ENCODE peak calls at places on chromosome 14, in seven cellular contexts. One of them, this sample, is unnamed.
A peak's percentile ranks its signal among the peaks of the same experiment; 100 is the strongest.

GRCh38 chr14:47040490-47040889 is 388.9 kb upstream of the RPL10L start:
- DNase-seq in cardiac fibroblast: no peak
- DNase-seq in CD4-positive, alpha-beta T cell: no peak
- DNase-seq in neural crest cell: no peak
- DNase-seq in Caco-2: no peak
- DNase-seq in GM13977: no peak
- DNase-seq in natural killer cell: no peak
- DNase-seq in this sample: no peak

GRCh38 chr14:30698463-30698862 is 76.3 kb downstream of the SCFD1 start:
- DNase-seq in cardiac fibroblast: no peak
- DNase-seq in CD4-positive, alpha-beta T cell: no peak
- DNase-seq in neural crest cell: no peak
- DNase-seq in Caco-2: no peak
- DNase-seq in GM13977: no peak
- DNase-seq in natural killer cell: no peak
- DNase-seq in this sample: no peak

GRCh38 chr14:92813201-92813600 is 19.1 kb downstream of the GOLGA5 start:
- DNase-seq in cardiac fibroblast: no peak
- DNase-seq in CD4-positive, alpha-beta T cell: no peak
- DNase-seq in neural crest cell: no peak
- DNase-seq in Caco-2: no peak
- DNase-seq in GM13977: no peak
- DNase-seq in natural killer cell: no peak
- DNase-seq in this sample: no peak

GRCh38 chr14:105700622-105701288 is 174.4 kb downstream of the TMEM121 start:
- DNase-seq in cardiac fibroblast: no peak
- DNase-seq in CD4-positive, alpha-beta T cell: no peak
- DNase-seq in neural crest cell: no peak
- DNase-seq in Caco-2: peak; percentile 19
- DNase-seq in GM13977: peak; percentile 81
- DNase-seq in natural killer cell: no peak
- DNase-seq in this sample: peak; percentile 32

GRCh38 chr14:68924392-68925158 is 54.5 kb downstream of the ACTN1 start:
- DNase-seq in cardiac fibroblast: no peak
- DNase-seq in CD4-positive, alpha-beta T cell: no peak
- DNase-seq in neural crest cell: no peak
- DNase-seq in Caco-2: peak; percentile 78
- DNase-seq in GM13977: no peak
- DNase-seq in natural killer cell: no peak
- DNase-seq in this sample: no peak

GRCh38 chr14:90060965-90061848 is 587 bp upstream of the KCNK13 start:
- DNase-seq in cardiac fibroblast: no peak
- DNase-seq in CD4-positive, alpha-beta T cell: no peak
- DNase-seq in neural crest cell: peak; percentile 5
- DNase-seq in Caco-2: no peak
- DNase-seq in GM13977: peak; percentile 64
- DNase-seq in natural killer cell: no peak
- DNase-seq in this sample: no peak

GRCh38 chr14:66404051-66404450 is 82.1 kb upstream of the CCDC196 start:
- DNase-seq in cardiac fibroblast: no peak
- DNase-seq in CD4-positive, alpha-beta T cell: no peak
- DNase-seq in neural crest cell: no peak
- DNase-seq in Caco-2: no peak
- DNase-seq in GM13977: no peak
- DNase-seq in natural killer cell: no peak
- DNase-seq in this sample: no peak

GRCh38 chr14:21525571-21525970 is 575 bp downstream of the SALL2 start:
- DNase-seq in cardiac fibroblast: no peak
- DNase-seq in CD4-positive, alpha-beta T cell: no peak
- DNase-seq in neural crest cell: no peak
- DNase-seq in Caco-2: no peak
- DNase-seq in GM13977: no peak
- DNase-seq in natural killer cell: no peak
- DNase-seq in this sample: no peak

DNA sequence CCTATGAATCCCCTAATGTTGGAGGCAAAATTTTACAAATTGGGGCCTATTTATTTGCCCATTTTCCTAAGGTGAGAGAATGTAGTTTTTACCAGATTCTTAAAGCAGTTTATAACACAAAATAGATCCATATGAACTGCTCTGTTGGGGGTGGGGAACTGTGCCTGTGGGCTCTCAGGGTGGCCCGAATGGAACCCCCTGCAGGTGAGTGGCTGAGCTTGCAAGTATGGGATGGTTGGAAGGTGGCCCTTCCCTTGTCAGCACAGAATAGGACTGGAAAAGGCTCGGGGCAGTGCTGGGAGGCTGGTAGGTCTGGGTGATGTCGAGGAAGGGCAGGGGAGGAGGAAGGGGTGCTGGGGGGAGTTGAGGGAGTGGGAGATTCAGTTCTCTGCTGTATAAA is 4.9 kb downstream of the VSX2 start:
- DNase-seq in cardiac fibroblast: no peak
- DNase-seq in CD4-positive, alpha-beta T cell: no peak
- DNase-seq in neural crest cell: no peak
- DNase-seq in Caco-2: no peak
- DNase-seq in GM13977: no peak
- DNase-seq in natural killer cell: no peak
- DNase-seq in this sample: no peak
- TF ChIP-seq CTCF in cardiac fibroblast: no peak
- TF ChIP-seq CTCF in CD4-positive, alpha-beta T cell: no peak
- TF ChIP-seq CTCF in neural crest cell: peak; percentile 23
- TF ChIP-seq CTCF in Caco-2: peak; percentile 36
- TF ChIP-seq CTCF in GM13977: no peak
- TF ChIP-seq CTCF in natural killer cell: no peak
- TF ChIP-seq CTCF in this sample: peak; percentile 35

DNA sequence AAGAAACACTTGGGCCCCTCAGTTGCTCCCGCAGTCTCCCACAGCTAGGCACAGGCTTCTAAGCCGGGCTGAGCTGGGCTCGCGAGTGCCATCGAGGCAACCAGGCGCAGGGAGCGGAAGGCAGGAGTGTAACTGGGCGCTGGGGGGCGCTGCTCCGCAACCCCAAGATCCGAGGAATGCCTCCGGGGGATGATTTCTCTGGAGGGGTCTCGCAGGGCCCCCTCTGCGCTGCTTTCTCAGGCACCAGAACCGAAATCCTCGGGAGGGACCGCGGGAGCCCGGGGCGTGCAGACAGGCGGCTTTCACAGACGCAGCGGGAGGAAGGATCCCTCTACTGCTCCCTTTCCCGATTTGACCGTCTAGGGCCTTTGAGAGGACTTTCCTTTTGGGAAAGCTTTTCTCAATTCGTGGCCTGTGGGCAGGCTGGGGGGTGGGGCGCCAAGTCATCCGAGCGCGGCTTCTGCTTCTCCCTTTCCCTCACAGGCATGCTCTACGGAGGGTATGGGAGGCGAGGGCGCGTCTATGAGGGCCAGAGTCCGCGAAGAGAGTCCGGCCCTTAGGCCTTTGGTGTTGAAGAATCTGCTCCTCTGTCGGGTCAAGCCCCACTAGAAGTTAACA is 4.3 kb upstream of the NKX2-1 start:
- DNase-seq in cardiac fibroblast: no peak
- DNase-seq in CD4-positive, alpha-beta T cell: no peak
- DNase-seq in neural crest cell: no peak
- DNase-seq in Caco-2: no peak
- DNase-seq in GM13977: peak; percentile 23
- DNase-seq in natural killer cell: no peak
- DNase-seq in this sample: no peak
- TF ChIP-seq CTCF in cardiac fibroblast: no peak
- TF ChIP-seq CTCF in CD4-positive, alpha-beta T cell: no peak
- TF ChIP-seq CTCF in neural crest cell: peak; percentile 25
- TF ChIP-seq CTCF in Caco-2: no peak
- TF ChIP-seq CTCF in GM13977: peak; percentile 4
- TF ChIP-seq CTCF in natural killer cell: no peak
- TF ChIP-seq CTCF in this sample: peak; percentile 49

GRCh38 chr14:64610049-64610746 is 60.4 kb downstream of the PPP1R36 start:
- DNase-seq in cardiac fibroblast: no peak
- DNase-seq in CD4-positive, alpha-beta T cell: no peak
- DNase-seq in neural crest cell: no peak
- DNase-seq in Caco-2: no peak
- DNase-seq in GM13977: no peak
- DNase-seq in natural killer cell: no peak
- DNase-seq in this sample: no peak
- TF ChIP-seq CTCF in cardiac fibroblast: no peak
- TF ChIP-seq CTCF in CD4-positive, alpha-beta T cell: no peak
- TF ChIP-seq CTCF in neural crest cell: no peak
- TF ChIP-seq CTCF in Caco-2: no peak
- TF ChIP-seq CTCF in GM13977: no peak
- TF ChIP-seq CTCF in natural killer cell: no peak
- TF ChIP-seq CTCF in this sample: no peak

DNA sequence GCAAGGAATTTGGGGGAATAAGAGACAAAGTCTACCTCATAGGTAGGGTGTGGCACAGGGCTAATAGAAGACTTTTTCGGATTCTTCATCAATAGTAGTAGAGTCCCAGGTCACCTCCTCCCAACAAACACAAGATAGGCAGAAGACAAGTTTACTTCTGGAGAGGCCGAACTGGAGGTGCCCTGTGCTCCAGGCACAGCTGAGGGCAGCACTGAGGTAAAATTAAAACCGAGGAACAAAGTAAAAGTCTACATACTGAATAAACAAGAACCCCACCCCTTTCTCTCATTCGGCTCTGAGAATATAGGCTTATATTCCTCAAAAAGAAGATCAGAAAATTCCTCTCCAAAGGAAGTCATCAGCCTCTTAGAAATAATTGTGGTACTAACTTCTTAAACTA is 161.6 kb downstream of the SEC23A start:
- DNase-seq in cardiac fibroblast: no peak
- DNase-seq in CD4-positive, alpha-beta T cell: no peak
- DNase-seq in neural crest cell: no peak
- DNase-seq in Caco-2: no peak
- DNase-seq in GM13977: no peak
- DNase-seq in natural killer cell: no peak
- DNase-seq in this sample: no peak
- TF ChIP-seq CTCF in cardiac fibroblast: no peak
- TF ChIP-seq CTCF in CD4-positive, alpha-beta T cell: no peak
- TF ChIP-seq CTCF in neural crest cell: no peak
- TF ChIP-seq CTCF in Caco-2: peak; percentile 22
- TF ChIP-seq CTCF in GM13977: no peak
- TF ChIP-seq CTCF in natural killer cell: no peak
- TF ChIP-seq CTCF in this sample: no peak

DNA sequence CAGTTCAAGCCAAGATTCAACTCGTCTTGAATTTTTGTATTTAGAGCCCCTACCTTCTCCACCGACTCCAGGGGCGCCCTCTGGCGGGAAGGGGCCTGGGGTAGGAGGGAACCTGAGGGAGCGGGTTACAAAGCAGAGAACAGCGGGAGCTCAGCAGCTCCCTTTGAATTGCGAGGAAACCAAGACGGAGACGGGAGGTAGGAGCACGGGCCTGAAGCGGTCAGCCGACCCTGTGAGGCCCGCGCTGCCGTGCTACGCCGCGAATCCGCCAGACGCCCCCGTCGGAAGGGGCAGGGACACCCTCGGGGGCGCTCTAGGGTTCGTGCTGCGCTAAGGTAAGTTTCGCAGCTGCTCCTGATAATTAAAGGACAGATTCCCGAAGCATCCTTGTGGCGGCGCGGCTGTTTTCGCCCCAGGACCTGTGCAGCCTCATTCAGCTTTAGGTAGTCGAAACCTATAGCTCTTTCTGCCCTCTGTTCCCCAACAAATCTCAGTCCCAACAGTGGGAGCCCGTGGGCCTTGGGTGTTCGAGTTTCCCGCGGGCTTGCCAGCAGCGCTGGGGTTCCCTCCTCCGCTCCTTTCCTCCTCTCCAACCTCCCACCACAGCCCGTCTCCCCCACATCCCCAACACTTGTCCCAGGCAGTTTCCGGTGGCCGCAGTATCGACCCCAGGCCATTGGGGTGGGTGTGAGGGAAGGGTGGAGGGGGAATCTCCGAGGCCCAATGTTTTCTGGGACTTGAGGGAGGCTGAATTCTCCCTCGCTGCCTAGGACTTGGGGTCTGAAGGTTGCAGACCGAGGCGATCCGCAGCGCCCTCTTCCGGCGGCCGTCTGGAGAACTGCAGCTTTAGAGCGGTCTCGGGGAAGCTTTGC is 5.1 kb upstream of the NKX2-1 start:
- DNase-seq in cardiac fibroblast: no peak
- DNase-seq in CD4-positive, alpha-beta T cell: no peak
- DNase-seq in neural crest cell: peak; percentile 72
- DNase-seq in Caco-2: peak; percentile 66
- DNase-seq in GM13977: peak; percentile 31
- DNase-seq in natural killer cell: no peak
- DNase-seq in this sample: no peak
- TF ChIP-seq CTCF in cardiac fibroblast: peak; percentile 30
- TF ChIP-seq CTCF in CD4-positive, alpha-beta T cell: no peak
- TF ChIP-seq CTCF in neural crest cell: peak; percentile 78
- TF ChIP-seq CTCF in Caco-2: peak; percentile 76
- TF ChIP-seq CTCF in GM13977: peak; percentile 40
- TF ChIP-seq CTCF in natural killer cell: no peak
- TF ChIP-seq CTCF in this sample: peak; percentile 90

DNA sequence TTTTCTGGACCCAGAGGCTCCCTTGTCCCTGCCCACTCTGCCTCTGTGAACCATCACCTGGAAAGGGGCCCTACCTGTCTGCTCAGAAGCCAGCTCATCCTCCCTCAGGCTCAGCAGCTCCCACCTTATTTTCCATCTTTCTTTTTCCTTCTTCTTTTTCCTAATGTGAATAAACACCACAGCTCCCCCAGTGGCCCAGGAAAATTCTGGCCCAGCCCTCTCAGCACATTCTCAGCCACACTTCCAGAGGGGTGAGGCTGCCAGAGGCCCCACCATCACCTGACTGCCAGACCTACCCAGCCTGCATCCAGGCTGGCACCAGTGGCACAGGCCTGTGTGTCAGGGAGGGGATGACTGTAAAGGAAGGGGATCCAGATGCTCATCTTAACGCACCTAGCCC is 23.0 kb downstream of the ZFHX2 start:
- DNase-seq in cardiac fibroblast: no peak
- DNase-seq in CD4-positive, alpha-beta T cell: no peak
- DNase-seq in neural crest cell: no peak
- DNase-seq in Caco-2: no peak
- DNase-seq in GM13977: no peak
- DNase-seq in natural killer cell: no peak
- DNase-seq in this sample: no peak
- TF ChIP-seq CTCF in cardiac fibroblast: no peak
- TF ChIP-seq CTCF in CD4-positive, alpha-beta T cell: no peak
- TF ChIP-seq CTCF in neural crest cell: peak; percentile 32
- TF ChIP-seq CTCF in Caco-2: no peak
- TF ChIP-seq CTCF in GM13977: no peak
- TF ChIP-seq CTCF in natural killer cell: no peak
- TF ChIP-seq CTCF in this sample: peak; percentile 52

DNA sequence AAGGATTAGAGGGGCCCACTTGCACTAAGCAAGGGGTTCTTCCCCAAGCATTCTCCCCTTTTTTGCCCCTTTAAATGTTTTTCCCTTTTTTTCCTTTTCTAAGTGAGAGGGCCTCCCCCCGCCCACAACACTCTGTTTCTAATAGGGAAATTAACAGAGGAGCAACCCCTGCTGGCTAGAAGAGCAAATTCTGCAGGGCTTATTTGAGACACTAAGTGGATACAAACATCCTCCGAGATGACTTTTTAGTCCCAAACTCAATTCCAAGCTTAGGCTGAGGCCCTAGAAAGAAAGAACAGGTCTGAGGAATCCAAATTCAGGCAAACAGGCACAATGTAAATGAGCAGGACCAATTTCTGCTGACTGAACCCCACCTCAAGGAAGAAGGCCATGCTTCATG is 138.9 kb downstream of the GPR65 start:
- DNase-seq in cardiac fibroblast: no peak
- DNase-seq in CD4-positive, alpha-beta T cell: no peak
- DNase-seq in neural crest cell: no peak
- DNase-seq in Caco-2: no peak
- DNase-seq in GM13977: no peak
- DNase-seq in natural killer cell: no peak
- DNase-seq in this sample: no peak
- TF ChIP-seq CTCF in cardiac fibroblast: no peak
- TF ChIP-seq CTCF in CD4-positive, alpha-beta T cell: no peak
- TF ChIP-seq CTCF in neural crest cell: no peak
- TF ChIP-seq CTCF in Caco-2: no peak
- TF ChIP-seq CTCF in GM13977: no peak
- TF ChIP-seq CTCF in natural killer cell: no peak
- TF ChIP-seq CTCF in this sample: no peak

This sample was measured in type B pancreatic cell.